ENCODE peak calls at places on chromosome 20, in seven cellular contexts. D is SK-N-SH, P is HCT116, G is K562, E is HepG2, R is H1, U is GM12878. H is an unnamed sample.

GRCh38 chr20:19981091-19981490 is 36.1 kb upstream of the NAA20 start:
- DNase-seq in D (no peak), G (no peak), E (no peak), R (no peak), U (no peak), P (peak; percentile 45), H (no peak)

GRCh38 chr20:57860576-57860975 is 150.8 kb upstream of the PMEPA1 start:
- DNase-seq in P (no peak), U (no peak), G (no peak), D (no peak), R (peak; percentile 17), E (no peak), H (no peak)

GRCh38 chr20:62914970-62915457 is 11.3 kb downstream of the DIDO1 start:
- DNase-seq in G (peak; percentile 48), D (peak; percentile 49), E (peak; percentile 77), P (no peak), R (no peak), U (no peak), H (peak; percentile 63)

GRCh38 chr20:6718660-6719059 is 48.8 kb upstream of the BMP2 start:
- DNase-seq in E (no peak), G (no peak), U (no peak), D (no peak), R (no peak), P (no peak), H (peak; percentile 19)

GRCh38 chr20:4060054-4060795 is 44.9 kb upstream of the RNF24 start:
- DNase-seq in G (no peak), U (peak; percentile 40), R (no peak), D (no peak), E (no peak), P (no peak), H (no peak)

GRCh38 chr20:53971096-53971683 is 99.2 kb downstream of the BCAS1 start:
- DNase-seq in D (no peak), R (no peak), P (no peak), E (no peak), G (no peak), U (no peak), H (no peak)

GRCh38 chr20:573414-574296 is 30.1 kb upstream of the CSNK2A1 start:
- DNase-seq in E (no peak), G (no peak), R (no peak), D (no peak), U (no peak), P (no peak), H (no peak)

GRCh38 chr20:13336308-13337089 is 115.4 kb downstream of the ISM1 start:
- DNase-seq in E (peak; percentile 87), R (no peak), P (no peak), G (no peak), U (no peak), D (no peak), H (no peak)

GRCh38 chr20:49508435-49509199 is 26.1 kb upstream of the KCNB1 start:
- DNase-seq in U (peak; percentile 7), D (peak; percentile 74), R (no peak), G (peak; percentile 50), P (peak; percentile 28), E (peak; percentile 56), H (peak; percentile 51)

GRCh38 chr20:45860573-45861011 is 3.2 kb downstream of the ZSWIM3 start:
- DNase-seq in E (no peak), G (peak; percentile 36), U (no peak), D (no peak), R (no peak), P (no peak), H (no peak)

GRCh38 chr20:18657575-18657974 is 69.7 kb downstream of the DTD1 start:
- DNase-seq in R (no peak), D (no peak), U (no peak), P (no peak), G (no peak), E (no peak), H (no peak)

GRCh38 chr20:19699132-19699971 is 58.7 kb upstream of the RIN2 start:
- DNase-seq in R (no peak), U (no peak), P (peak; percentile 10), D (no peak), E (no peak), G (no peak), H (no peak)

GRCh38 chr20:62405108-62405980 is 1.7 kb downstream of the CABLES2 start:
- DNase-seq in R (no peak), G (peak; percentile 64), U (no peak), E (peak; percentile 65), D (peak; percentile 87), P (no peak), H (peak; percentile 72)

GRCh38 chr20:9280654-9281053 is 211.8 kb downstream of the PLCB4 start:
- DNase-seq in P (no peak), E (no peak), U (no peak), R (no peak), G (no peak), D (peak; percentile 4), H (no peak)
- TF ChIP-seq JUND in P (no peak), E (no peak), U (no peak), R (no peak), G (no peak), D (no peak), H (no peak)

DNA sequence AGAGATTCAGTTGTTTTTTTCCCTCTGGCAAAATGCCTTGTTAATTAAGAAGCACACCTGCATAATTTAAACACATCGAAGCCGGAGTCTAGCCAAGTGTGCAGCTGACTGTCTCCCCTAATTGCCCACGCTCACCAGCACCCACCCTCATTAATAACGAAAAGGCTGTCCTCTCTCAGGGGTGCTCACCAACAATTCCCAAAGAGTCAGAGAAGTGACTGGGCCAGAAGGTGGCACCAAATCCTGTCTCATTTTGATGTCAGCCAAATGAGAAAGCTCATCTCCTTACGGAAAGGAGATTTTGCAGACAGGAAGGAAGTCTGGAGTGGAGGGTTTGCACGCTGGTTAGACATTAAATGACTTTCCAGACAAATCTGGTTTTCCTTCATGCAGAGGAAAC is 60.7 kb upstream of the MC3R start:
- DNase-seq in U (no peak), E (peak; percentile 16), P (no peak), D (peak; percentile 42), R (peak; percentile 56), G (peak; percentile 6), H (peak; percentile 49)
- TF ChIP-seq JUND in U (no peak), E (no peak), P (no peak), D (no peak), R (no peak), G (no peak), H (no peak)

GRCh38 chr20:59074456-59074855 is 31.9 kb upstream of the PRELID3B start:
- DNase-seq in R (no peak), U (no peak), E (no peak), P (no peak), G (no peak), D (no peak), H (no peak)
- TF ChIP-seq JUND in R (no peak), U (no peak), E (no peak), P (no peak), G (no peak), D (peak; percentile 66), H (no peak)

GRCh38 chr20:33676121-33676520 is 1.9 kb upstream of the NECAB3 start:
- DNase-seq in P (no peak), U (no peak), R (no peak), G (no peak), E (no peak), D (no peak), H (no peak)

GRCh38 chr20:33673115-33673410 is 1.2 kb downstream of the NECAB3 start:
- DNase-seq in D (no peak), R (no peak), E (no peak), P (no peak), G (no peak), U (no peak), H (no peak)

GRCh38 chr20:33673411-33674293 is 576 bp downstream of the NECAB3 start:
- DNase-seq in R (no peak), P (no peak), E (no peak), U (no peak), D (peak; percentile 60), G (peak; percentile 66), H (no peak)

GRCh38 chr20:33675127-33675954 is 1.1 kb upstream of the NECAB3 start:
- DNase-seq in E (no peak), R (no peak), U (no peak), G (no peak), D (no peak), P (no peak), H (no peak)

DNA sequence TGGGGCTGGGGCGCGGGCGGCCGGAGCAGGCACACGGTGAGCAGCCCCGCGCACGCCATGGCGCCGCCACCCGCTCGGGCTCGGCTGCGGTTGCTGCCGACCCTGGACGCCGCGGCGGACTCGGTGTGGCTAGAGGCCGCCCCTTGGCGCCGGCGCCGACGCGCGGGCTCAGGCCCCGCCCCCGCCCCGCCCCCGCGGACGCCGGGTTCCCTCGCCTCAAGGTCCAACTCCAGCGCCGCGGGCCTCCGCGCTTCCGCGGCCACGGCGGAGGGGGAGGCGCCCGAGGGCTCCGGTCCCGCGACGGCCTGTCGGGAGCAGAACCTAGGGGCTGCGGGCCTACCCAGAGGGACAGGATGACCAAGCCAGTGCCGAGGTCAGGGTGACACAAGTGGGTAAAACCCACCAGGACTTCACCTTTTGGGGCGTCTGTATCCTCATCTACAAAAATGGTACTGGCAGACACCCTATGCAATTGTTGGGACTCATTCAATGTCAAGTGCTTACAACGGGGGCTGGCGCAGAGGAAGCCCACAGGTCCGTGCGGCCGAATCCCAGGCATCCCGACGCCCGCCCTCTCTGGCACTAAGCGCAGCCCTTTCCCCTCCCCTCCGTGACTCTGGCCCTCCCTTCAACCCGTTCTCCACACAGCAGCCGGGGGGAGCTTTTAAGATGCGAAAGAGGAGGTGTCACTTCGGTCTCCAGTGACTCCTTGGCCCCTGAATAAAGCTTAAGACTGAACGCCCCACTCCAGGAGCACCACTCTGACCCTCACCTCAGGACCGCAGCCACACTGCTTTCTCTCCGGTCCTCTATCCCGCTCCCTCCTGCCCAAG is at the start of gene NECAB3:
- DNase-seq in E (peak; percentile 82), D (peak; percentile 96), U (no peak), P (no peak), G (peak; percentile 90), R (peak; percentile 87), H (peak; percentile 91)
- TF ChIP-seq JUND in E (no peak), D (no peak), U (no peak), P (no peak), G (no peak), R (no peak), H (no peak)